ENCODE peak calls at places on chromosomes 5 and 9, in six cellular contexts. R, Z, S, H, I and V are unnamed samples.
A peak's percentile ranks its signal among the peaks of the same experiment; 100 is the strongest.

GRCh38 chr5:136115183-136115865 is 17.3 kb upstream of the SMAD5 start:
- DNase-seq in I (no peak), Z (no peak), H (no peak), R (no peak), S (no peak), V (no peak)

GRCh38 chr9:698276-698675 is 143.2 kb upstream of the DMRT1 start:
- DNase-seq in S (no peak), R (no peak), H (no peak), I (no peak), Z (no peak), V (no peak)

GRCh38 chr5:179121667-179122111 is 61.5 kb downstream of the ZNF354C start:
- DNase-seq in Z (no peak), I (no peak), R (no peak), H (no peak), S (no peak), V (no peak)

GRCh38 chr9:126673689-126674364 is 60.1 kb downstream of the LMX1B start:
- DNase-seq in S (no peak), H (peak; percentile 62), R (no peak), I (peak; percentile 51), Z (no peak), V (no peak)

GRCh38 chr5:109740329-109740728 is 50.6 kb downstream of the MAN2A1 start:
- DNase-seq in R (no peak), S (no peak), H (no peak), I (no peak), Z (no peak), V (no peak)

GRCh38 chr5:75510836-75511434 is 494 bp downstream of the CERT1 start:
- DNase-seq in Z (no peak), I (no peak), S (peak; percentile 48), R (peak; percentile 32), H (peak; percentile 19), V (no peak)

GRCh38 chr9:92439921-92440750 is 15.9 kb upstream of the OMD start:
- DNase-seq in S (no peak), Z (no peak), H (no peak), I (no peak), R (no peak), V (no peak)

GRCh38 chr5:34998058-34998789 is 49.5 kb downstream of the AGXT2 start:
- DNase-seq in S (no peak), H (no peak), R (no peak), Z (no peak), I (no peak), V (peak; percentile 72)

GRCh38 chr5:179186801-179187200 is 126.6 kb downstream of the ZNF354C start:
- DNase-seq in I (no peak), R (no peak), Z (no peak), S (no peak), H (no peak), V (no peak)

GRCh38 chr5:132260051-132260450 is 2.6 kb downstream of the PDLIM4 start:
- DNase-seq in H (no peak), R (no peak), Z (no peak), S (peak; percentile 11), I (no peak), V (no peak)

GRCh38 chr5:147892696-147893296 is 13.5 kb downstream of the C5orf46 start:
- DNase-seq in Z (no peak), S (no peak), R (no peak), H (no peak), I (peak; percentile 16), V (no peak)

GRCh38 chr5:147208134-147208533 is 26.7 kb upstream of the STK32A start:
- DNase-seq in Z (no peak), R (no peak), I (no peak), H (no peak), S (no peak), V (no peak)